ENCODE peak calls at places on chromosomes 7 and 10, in ten cellular contexts. T, O, R, E, X, J, Q, M, N and U are unnamed samples.

GRCh38 chr7:84102213-84102612 is 92.4 kb downstream of the SEMA3A start:
- DNase-seq in E (no peak), J (no peak), M (no peak), O (no peak), T (no peak), X (no peak), N (no peak), R (no peak), Q (no peak), U (no peak)

GRCh38 chr10:121079226-121079625 is 228.1 kb downstream of the WDR11 start:
- DNase-seq in J (no peak), Q (no peak), E (no peak), O (no peak), X (no peak), T (no peak), N (no peak), R (no peak), M (no peak), U (peak)

GRCh38 chr10:78460204-78460603 is 426.5 kb downstream of the RPS24 start:
- DNase-seq in J (no peak), R (no peak), X (no peak), Q (no peak), N (no peak), E (no peak), M (no peak), T (no peak), O (no peak), U (no peak)

GRCh38 chr10:36608251-36608650 is 517.1 kb upstream of the ANKRD30A start:
- DNase-seq in R (no peak), J (no peak), T (no peak), Q (no peak), E (no peak), M (no peak), O (no peak), N (no peak), X (no peak), U (no peak)

GRCh38 chr10:121058082-121058481 is 206.9 kb downstream of the WDR11 start:
- DNase-seq in N (no peak), T (no peak), O (no peak), E (no peak), X (no peak), Q (no peak), M (no peak), R (no peak), J (no peak), U (no peak)

GRCh38 chr7:55254242-55254595 is 110.9 kb upstream of the LANCL2 start:
- DNase-seq in M (no peak), T (no peak), R (no peak), E (no peak), J (no peak), X (no peak), N (no peak), Q (no peak), O (no peak), U (no peak)

GRCh38 chr7:1720325-1720724 is 50.2 kb downstream of the ELFN1 start:
- DNase-seq in E (no peak), T (no peak), X (no peak), O (no peak), Q (no peak), J (no peak), M (no peak), R (no peak), N (no peak), U (no peak)

GRCh38 chr10:62916157-62916603 is 100.0 kb upstream of the EGR2 start:
- DNase-seq in M (no peak), X (no peak), Q (no peak), N (peak), T (no peak), O (no peak), E (no peak), J (no peak), R (no peak), U (peak)

GRCh38 chr7:72924417-72924747 is 513 bp upstream of the POM121 start:
- DNase-seq in Q (no peak), O (no peak), T (no peak), N (no peak), X (no peak), J (no peak), M (no peak), E (no peak), R (no peak), U (peak)

GRCh38 chr7:126700807-126701604 is 551.7 kb downstream of the GRM8 start:
- DNase-seq in X (peak), E (no peak), J (peak), Q (no peak), M (peak), O (peak), R (peak), N (peak), T (no peak), U (peak)
- H3K4me3 ChIP-seq in X (no peak), E (no peak), J (peak), Q (no peak), M (no peak), O (no peak), R (no peak), N (no peak), T (no peak), U (no peak)

DNA sequence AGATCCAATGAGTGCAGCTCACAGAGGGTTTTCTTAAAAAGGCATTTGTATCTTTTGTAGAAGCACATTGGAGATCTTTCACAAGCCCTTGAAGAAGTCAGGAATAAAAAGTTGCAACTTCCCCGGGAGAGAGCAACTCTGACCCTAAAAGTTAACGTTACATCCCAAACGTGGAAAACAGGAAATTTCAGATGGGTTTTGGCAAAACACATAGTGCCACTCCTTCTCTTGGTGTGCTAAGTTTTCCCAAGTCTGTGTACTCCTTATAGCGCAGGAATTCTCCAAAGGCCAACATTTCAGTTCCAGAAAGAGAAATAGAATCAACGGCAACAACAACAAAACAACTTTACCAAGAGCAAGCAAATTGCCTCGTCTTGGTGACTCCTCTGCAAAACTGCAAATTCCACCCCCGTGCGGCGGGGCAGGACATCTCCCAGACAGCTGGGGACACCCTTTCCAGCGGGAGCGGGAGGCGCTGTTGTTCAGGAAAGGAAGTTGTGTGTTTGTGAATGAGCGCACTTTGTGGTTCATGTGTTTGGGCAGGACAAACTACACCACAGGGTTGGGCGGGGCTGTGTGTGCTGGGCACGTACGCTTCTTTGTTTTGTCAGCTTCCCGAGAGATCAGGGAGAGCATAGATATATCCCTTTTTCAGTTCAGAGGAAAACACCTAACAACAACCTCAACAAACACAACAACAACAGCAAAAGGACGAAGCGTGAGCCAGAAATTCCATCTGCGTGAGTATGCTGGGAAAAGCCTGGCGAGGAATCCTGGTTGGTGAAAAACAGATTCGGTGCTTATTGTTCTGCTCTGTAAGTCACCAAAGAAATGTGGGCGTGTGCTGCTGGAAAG is 294.7 kb upstream of the PITRM1 start:
- DNase-seq in J (no peak), T (peak), O (peak), N (peak), X (no peak), E (peak), Q (peak), M (peak), R (peak), U (peak)
- TF ChIP-seq CTCF in J (no peak), T (peak), O (peak), N (peak), X (peak), E (peak), Q (no peak), M (peak), R (peak), U (peak)

GRCh38 chr10:48490576-48491345 is 114.1 kb downstream of the ARHGAP22 start:
- DNase-seq in E (no peak), R (no peak), N (no peak), J (no peak), X (no peak), T (no peak), Q (peak), O (no peak), M (no peak), U (no peak)
- H3K4me3 ChIP-seq in E (no peak), R (no peak), N (no peak), J (no peak), X (no peak), T (no peak), Q (no peak), O (no peak), M (no peak), U (no peak)

GRCh38 chr7:39453743-39454355 is 112.4 kb upstream of the YAE1 start:
- DNase-seq in N (no peak), O (peak), Q (peak), E (no peak), X (peak), T (no peak), J (peak), M (no peak), R (peak), U (peak)
- TF ChIP-seq CTCF in N (peak), O (peak), Q (no peak), E (peak), X (peak), T (no peak), J (peak), M (peak), R (peak), U (peak)

GRCh38 chr7:100866721-100867039 is 507 bp upstream of the TRIP6 start:
- DNase-seq in X (no peak), Q (no peak), E (peak), T (peak), O (no peak), M (no peak), N (no peak), R (no peak), J (no peak), U (no peak)

GRCh38 chr7:100867040-100867795 is at the start of gene TRIP6:
- DNase-seq in O (peak), M (peak), X (peak), J (peak), Q (peak), T (peak), N (peak), R (no peak), E (peak), U (peak)

GRCh38 chr7:100864263-100864845 is 2.8 kb upstream of the TRIP6 start:
- DNase-seq in Q (no peak), X (no peak), T (no peak), M (no peak), R (no peak), O (no peak), E (peak), N (no peak), J (no peak), U (no peak)

GRCh38 chr7:100865372-100865911 is 1.7 kb upstream of the TRIP6 start:
- DNase-seq in E (no peak), M (peak), O (no peak), J (no peak), Q (no peak), N (no peak), R (no peak), T (no peak), X (no peak), U (no peak)

GRCh38 chr7:100865971-100866720 is 1.0 kb upstream of the TRIP6 start:
- DNase-seq in T (peak), J (no peak), O (no peak), N (no peak), M (peak), X (no peak), Q (peak), E (peak), R (no peak), U (no peak)
- H3K4me3 ChIP-seq in T (peak), J (no peak), O (no peak), N (no peak), M (no peak), X (no peak), Q (peak), E (peak), R (no peak), U (no peak)

GRCh38 chr10:19788075-19788686 is 28.1 kb upstream of the PLXDC2 start:
- DNase-seq in T (no peak), J (peak), X (peak), O (peak), E (no peak), R (peak), Q (no peak), N (peak), M (no peak), U (peak)
- TF ChIP-seq CTCF in T (peak), J (peak), X (peak), O (peak), E (peak), R (peak), Q (no peak), N (peak), M (peak), U (peak)

DNA sequence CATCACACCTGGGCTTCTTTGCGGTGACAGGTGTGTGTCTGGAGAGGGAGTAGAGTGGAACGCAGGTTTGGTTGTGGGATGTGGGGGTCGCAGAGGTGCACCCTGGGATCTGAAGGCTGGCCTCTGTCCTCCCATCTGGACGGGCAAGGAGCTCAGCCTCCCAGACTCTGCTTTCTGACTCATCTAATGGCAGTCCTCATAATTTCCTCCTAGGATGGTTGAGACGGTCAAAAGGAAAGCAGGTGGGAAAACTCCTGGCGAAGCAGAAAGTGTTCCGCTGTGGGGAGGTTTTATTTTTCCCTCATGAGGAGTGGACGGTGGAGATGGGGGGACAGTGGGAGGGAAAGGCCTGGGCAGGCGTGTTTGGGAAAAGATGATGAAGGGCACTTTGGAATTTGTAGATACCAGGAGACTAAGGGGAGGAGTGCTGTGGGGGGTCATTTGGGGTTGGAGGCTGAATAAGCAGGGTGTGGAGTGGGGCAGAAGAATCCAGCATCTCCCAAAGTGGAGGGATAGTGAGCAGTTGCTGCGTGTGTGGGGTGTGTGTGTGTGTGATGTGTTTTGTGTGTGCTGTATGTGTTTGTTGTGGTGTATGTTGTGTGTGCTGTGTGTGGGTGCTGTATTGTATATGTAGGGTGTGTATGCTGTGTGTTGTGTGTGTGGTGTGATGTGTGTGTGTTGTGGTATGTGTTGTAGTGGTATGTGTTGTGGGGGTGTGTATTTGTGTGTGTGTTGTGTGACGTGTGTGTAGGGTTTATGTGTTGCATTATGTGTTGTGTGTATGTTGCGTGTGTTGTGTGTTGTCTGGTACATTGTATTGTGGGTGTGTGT is 97.2 kb upstream of the PODXL start:
- DNase-seq in J (no peak), T (no peak), R (no peak), X (no peak), E (peak), Q (no peak), O (no peak), M (no peak), N (no peak), U (peak)
- H3K4me3 ChIP-seq in J (no peak), T (no peak), R (no peak), X (no peak), E (no peak), Q (no peak), O (no peak), M (no peak), N (no peak), U (no peak)

GRCh38 chr10:100009283-100009792 is 409 bp downstream of the DNMBP start:
- DNase-seq in J (no peak), O (no peak), E (no peak), R (no peak), N (no peak), M (peak), T (no peak), Q (peak), X (no peak), U (peak)
- TF ChIP-seq CTCF in J (peak), O (peak), E (no peak), R (peak), N (peak), M (no peak), T (no peak), Q (no peak), X (peak), U (peak)